ENCODE peak calls at places on chromosomes 6 and 20, in five cellular contexts. M, D, V, B and W are unnamed samples.

GRCh38 chr6:53326372-53327016 is 22.3 kb downstream of the ELOVL5 start:
- DNase-seq in M (peak; percentile 96), D (peak; percentile 99), V (no peak), B (peak; percentile 88), W (peak; percentile 93)

GRCh38 chr20:57672164-57672563 is 37.7 kb downstream of the PMEPA1 start:
- DNase-seq in M (no peak), D (no peak), V (peak; percentile 89), B (peak; percentile 35), W (no peak)

GRCh38 chr20:44183282-44183681 is 3.7 kb downstream of the JPH2 start:
- DNase-seq in M (no peak), D (no peak), V (no peak), B (no peak), W (no peak)

GRCh38 chr6:2266845-2267244 is 21.4 kb upstream of the GMDS start:
- DNase-seq in M (no peak), D (no peak), V (no peak), B (no peak), W (no peak)

GRCh38 chr6:89978749-89979145 is 84.5 kb downstream of the GJA10 start:
- DNase-seq in M (no peak), D (no peak), V (no peak), B (no peak), W (no peak)

GRCh38 chr6:68427630-68428029 is 207.5 kb upstream of the ADGRB3 start:
- DNase-seq in M (no peak), D (peak; percentile 0), V (no peak), B (no peak), W (no peak)

GRCh38 chr6:71886184-71887005 is at the start of gene RIMS1:
- DNase-seq in M (no peak), D (no peak), V (no peak), B (peak; percentile 69), W (no peak)

GRCh38 chr20:50323209-50323608 is 132.6 kb downstream of the CEBPB start:
- DNase-seq in M (no peak), D (no peak), V (no peak), B (no peak), W (no peak)

GRCh38 chr6:124078169-124078568 is 274.5 kb downstream of the NKAIN2 start:
- DNase-seq in M (no peak), D (no peak), V (no peak), B (no peak), W (no peak)

GRCh38 chr6:69696273-69696672 is 100.5 kb downstream of the LMBRD1 start:
- DNase-seq in M (no peak), D (peak; percentile 4), V (no peak), B (no peak), W (no peak)

GRCh38 chr6:43086022-43086658 is 10.0 kb downstream of the PTK7 start:
- DNase-seq in M (no peak), D (no peak), V (no peak), B (no peak), W (no peak)

GRCh38 chr6:7901056-7901455 is 9.5 kb downstream of the TXNDC5 start:
- DNase-seq in M (no peak), D (no peak), V (no peak), B (no peak), W (no peak)

GRCh38 chr20:40336530-40336929 is 352.5 kb downstream of the MAFB start:
- DNase-seq in M (no peak), D (no peak), V (no peak), B (no peak), W (no peak)

GRCh38 chr6:48564036-48564820 is 453.2 kb upstream of the PTCHD4 start:
- DNase-seq in M (no peak), D (no peak), V (no peak), B (no peak), W (no peak)

GRCh38 chr6:137167702-137168377 is 5.6 kb downstream of the IL22RA2 start:
- DNase-seq in M (no peak), D (no peak), V (no peak), B (no peak), W (no peak)

GRCh38 chr20:32018269-32019155 is 8.3 kb downstream of the CCM2L start:
- DNase-seq in M (no peak), D (peak; percentile 26), V (peak; percentile 73), B (no peak), W (no peak)

GRCh38 chr6:166394036-166394892 is 11.5 kb upstream of the MPC1 start:
- DNase-seq in M (no peak), D (no peak), V (no peak), B (no peak), W (no peak)

GRCh38 chr20:29687438-29687837 is 1570.0 kb upstream of the DEFB115 start:
- DNase-seq in M (no peak), D (no peak), V (no peak), B (no peak), W (no peak)

GRCh38 chr6:34663887-34664269 is 32.7 kb downstream of the ILRUN start:
- DNase-seq in M (no peak), D (no peak), V (no peak), B (no peak), W (no peak)

GRCh38 chr20:13857304-13857703 is 72.5 kb downstream of the NDUFAF5 start:
- DNase-seq in M (no peak), D (no peak), V (no peak), B (no peak), W (no peak)

GRCh38 chr6:108651781-108652227 is 91.1 kb downstream of the FOXO3 start:
- DNase-seq in M (peak; percentile 84), D (peak; percentile 42), V (no peak), B (peak; percentile 77), W (peak; percentile 70)

GRCh38 chr6:151659212-151659611 is 148.3 kb upstream of the ESR1 start:
- DNase-seq in M (no peak), D (no peak), V (no peak), B (no peak), W (no peak)

GRCh38 chr20:6492396-6493055 is 275.0 kb upstream of the BMP2 start:
- DNase-seq in M (no peak), D (peak; percentile 63), V (no peak), B (no peak), W (no peak)

GRCh38 chr20:59037386-59037785 is 5.2 kb downstream of the PRELID3B start:
- DNase-seq in M (no peak), D (no peak), V (no peak), B (no peak), W (no peak)

GRCh38 chr6:8855411-8855810 is 420.1 kb upstream of the SLC35B3 start:
- DNase-seq in M (no peak), D (no peak), V (no peak), B (no peak), W (no peak)

GRCh38 chr6:101883398-101883975 is 490.0 kb downstream of the GRIK2 start:
- DNase-seq in M (no peak), D (no peak), V (no peak), B (no peak), W (no peak)

GRCh38 chr6:97440590-97441176 is 157.7 kb upstream of the MMS22L start:
- DNase-seq in M (peak; percentile 5), D (peak; percentile 18), V (no peak), B (peak; percentile 49), W (no peak)

GRCh38 chr6:165274611-165275010 is 34.8 kb downstream of the C6orf118 start:
- DNase-seq in M (no peak), D (no peak), V (no peak), B (no peak), W (no peak)

GRCh38 chr6:33856655-33857054 is 52.9 kb upstream of the MLN start:
- DNase-seq in M (no peak), D (no peak), V (no peak), B (no peak), W (no peak)

GRCh38 chr6:87237804-87238203 is 82.4 kb downstream of the ZNF292 start:
- DNase-seq in M (peak; percentile 5), D (peak; percentile 32), V (no peak), B (peak; percentile 63), W (peak; percentile 4)

GRCh38 chr20:39269031-39269461 is 306.9 kb downstream of the DHX35 start:
- DNase-seq in M (no peak), D (peak; percentile 41), V (peak; percentile 70), B (peak; percentile 81), W (no peak)